ENCODE peak calls at places on chromosomes 3 and 15, in ten cellular contexts. One of them, this sample, is unnamed.

GRCh38 chr3:97957617-97958311 is 14.5 kb downstream of the RIOX2 start:
- DNase-seq in hypothalamus: no peak
- DNase-seq in activated naive CD4-positive, alpha-beta T cell treated with Interleukin-2 at 50 U/mL for 16 hours: no peak
- DNase-seq in breast epithelium: no peak
- DNase-seq in glutamatergic neuron: no peak
- DNase-seq in activated CD4-positive, alpha-beta T cell treated with anti-CD3 and anti-CD28 coated beads for 48 hours: no peak
- DNase-seq in fibroblast of mammary gland: peak
- DNase-seq in fibroblast of lung: peak
- DNase-seq in GM13976: no peak
- DNase-seq in right cardiac atrium: no peak
- DNase-seq in this sample: no peak

GRCh38 chr3:157128771-157129671 is 30.9 kb downstream of the CCNL1 start:
- DNase-seq in hypothalamus: no peak
- DNase-seq in activated naive CD4-positive, alpha-beta T cell treated with Interleukin-2 at 50 U/mL for 16 hours: peak
- DNase-seq in breast epithelium: peak
- DNase-seq in glutamatergic neuron: no peak
- DNase-seq in activated CD4-positive, alpha-beta T cell treated with anti-CD3 and anti-CD28 coated beads for 48 hours: peak
- DNase-seq in fibroblast of mammary gland: peak
- DNase-seq in fibroblast of lung: no peak
- DNase-seq in GM13976: no peak
- DNase-seq in right cardiac atrium: peak
- DNase-seq in this sample: peak

GRCh38 chr15:57468486-57468885 is 92.2 kb downstream of the CGNL1 start:
- DNase-seq in hypothalamus: no peak
- DNase-seq in activated naive CD4-positive, alpha-beta T cell treated with Interleukin-2 at 50 U/mL for 16 hours: no peak
- DNase-seq in breast epithelium: no peak
- DNase-seq in glutamatergic neuron: no peak
- DNase-seq in activated CD4-positive, alpha-beta T cell treated with anti-CD3 and anti-CD28 coated beads for 48 hours: no peak
- DNase-seq in fibroblast of mammary gland: no peak
- DNase-seq in fibroblast of lung: no peak
- DNase-seq in GM13976: no peak
- DNase-seq in right cardiac atrium: no peak
- DNase-seq in this sample: no peak

GRCh38 chr3:125366132-125366531 is 9.0 kb downstream of the ZNF148 start:
- DNase-seq in hypothalamus: no peak
- DNase-seq in activated naive CD4-positive, alpha-beta T cell treated with Interleukin-2 at 50 U/mL for 16 hours: no peak
- DNase-seq in breast epithelium: no peak
- DNase-seq in glutamatergic neuron: no peak
- DNase-seq in activated CD4-positive, alpha-beta T cell treated with anti-CD3 and anti-CD28 coated beads for 48 hours: no peak
- DNase-seq in fibroblast of mammary gland: no peak
- DNase-seq in fibroblast of lung: no peak
- DNase-seq in GM13976: no peak
- DNase-seq in right cardiac atrium: no peak
- DNase-seq in this sample: no peak

GRCh38 chr15:66961407-66961884 is 104.0 kb upstream of the SMAD3 start:
- DNase-seq in hypothalamus: no peak
- DNase-seq in activated naive CD4-positive, alpha-beta T cell treated with Interleukin-2 at 50 U/mL for 16 hours: no peak
- DNase-seq in breast epithelium: no peak
- DNase-seq in glutamatergic neuron: no peak
- DNase-seq in activated CD4-positive, alpha-beta T cell treated with anti-CD3 and anti-CD28 coated beads for 48 hours: no peak
- DNase-seq in fibroblast of mammary gland: peak
- DNase-seq in fibroblast of lung: peak
- DNase-seq in GM13976: no peak
- DNase-seq in right cardiac atrium: no peak
- DNase-seq in this sample: no peak

GRCh38 chr15:29749365-29750086 is 72.7 kb downstream of the TJP1 start:
- DNase-seq in hypothalamus: no peak
- DNase-seq in activated naive CD4-positive, alpha-beta T cell treated with Interleukin-2 at 50 U/mL for 16 hours: no peak
- DNase-seq in breast epithelium: no peak
- DNase-seq in glutamatergic neuron: no peak
- DNase-seq in activated CD4-positive, alpha-beta T cell treated with anti-CD3 and anti-CD28 coated beads for 48 hours: no peak
- DNase-seq in fibroblast of mammary gland: no peak
- DNase-seq in fibroblast of lung: no peak
- DNase-seq in GM13976: no peak
- DNase-seq in right cardiac atrium: no peak
- DNase-seq in this sample: no peak

GRCh38 chr3:188776447-188776846 is 395.3 kb upstream of the TPRG1 start:
- DNase-seq in hypothalamus: no peak
- DNase-seq in activated naive CD4-positive, alpha-beta T cell treated with Interleukin-2 at 50 U/mL for 16 hours: no peak
- DNase-seq in breast epithelium: no peak
- DNase-seq in glutamatergic neuron: no peak
- DNase-seq in activated CD4-positive, alpha-beta T cell treated with anti-CD3 and anti-CD28 coated beads for 48 hours: no peak
- DNase-seq in fibroblast of mammary gland: peak
- DNase-seq in fibroblast of lung: no peak
- DNase-seq in GM13976: no peak
- DNase-seq in right cardiac atrium: no peak
- DNase-seq in this sample: no peak

GRCh38 chr15:91593081-91593480 is 260.4 kb upstream of the SLCO3A1 start:
- DNase-seq in hypothalamus: no peak
- DNase-seq in activated naive CD4-positive, alpha-beta T cell treated with Interleukin-2 at 50 U/mL for 16 hours: no peak
- DNase-seq in breast epithelium: no peak
- DNase-seq in glutamatergic neuron: no peak
- DNase-seq in activated CD4-positive, alpha-beta T cell treated with anti-CD3 and anti-CD28 coated beads for 48 hours: no peak
- DNase-seq in fibroblast of mammary gland: peak
- DNase-seq in fibroblast of lung: peak
- DNase-seq in GM13976: no peak
- DNase-seq in right cardiac atrium: no peak
- DNase-seq in this sample: no peak

GRCh38 chr3:136209921-136210320 is 13.8 kb upstream of the MSL2 start:
- DNase-seq in hypothalamus: no peak
- DNase-seq in activated naive CD4-positive, alpha-beta T cell treated with Interleukin-2 at 50 U/mL for 16 hours: no peak
- DNase-seq in breast epithelium: no peak
- DNase-seq in glutamatergic neuron: no peak
- DNase-seq in activated CD4-positive, alpha-beta T cell treated with anti-CD3 and anti-CD28 coated beads for 48 hours: no peak
- DNase-seq in fibroblast of mammary gland: no peak
- DNase-seq in fibroblast of lung: no peak
- DNase-seq in GM13976: no peak
- DNase-seq in right cardiac atrium: no peak
- DNase-seq in this sample: no peak

GRCh38 chr3:4995500-4996053 is 16.3 kb downstream of the BHLHE40 start:
- DNase-seq in hypothalamus: no peak
- DNase-seq in activated naive CD4-positive, alpha-beta T cell treated with Interleukin-2 at 50 U/mL for 16 hours: no peak
- DNase-seq in breast epithelium: no peak
- DNase-seq in glutamatergic neuron: no peak
- DNase-seq in activated CD4-positive, alpha-beta T cell treated with anti-CD3 and anti-CD28 coated beads for 48 hours: no peak
- DNase-seq in fibroblast of mammary gland: peak
- DNase-seq in fibroblast of lung: peak
- DNase-seq in GM13976: no peak
- DNase-seq in right cardiac atrium: no peak
- DNase-seq in this sample: no peak

GRCh38 chr3:49500408-49501257 is 30.6 kb downstream of the DAG1 start:
- DNase-seq in hypothalamus: no peak
- DNase-seq in activated naive CD4-positive, alpha-beta T cell treated with Interleukin-2 at 50 U/mL for 16 hours: no peak
- DNase-seq in breast epithelium: no peak
- DNase-seq in glutamatergic neuron: no peak
- DNase-seq in activated CD4-positive, alpha-beta T cell treated with anti-CD3 and anti-CD28 coated beads for 48 hours: no peak
- DNase-seq in fibroblast of mammary gland: peak
- DNase-seq in fibroblast of lung: peak
- DNase-seq in GM13976: no peak
- DNase-seq in right cardiac atrium: peak
- DNase-seq in this sample: no peak

GRCh38 chr15:47987908-47988532 is 132.8 kb upstream of the SLC24A5 start:
- DNase-seq in hypothalamus: no peak
- DNase-seq in activated naive CD4-positive, alpha-beta T cell treated with Interleukin-2 at 50 U/mL for 16 hours: no peak
- DNase-seq in breast epithelium: no peak
- DNase-seq in glutamatergic neuron: no peak
- DNase-seq in activated CD4-positive, alpha-beta T cell treated with anti-CD3 and anti-CD28 coated beads for 48 hours: peak
- DNase-seq in fibroblast of mammary gland: peak
- DNase-seq in fibroblast of lung: peak
- DNase-seq in GM13976: peak
- DNase-seq in right cardiac atrium: no peak
- DNase-seq in this sample: peak

GRCh38 chr3:182533394-182533793 is 259.9 kb upstream of the ATP11B start:
- DNase-seq in hypothalamus: no peak
- DNase-seq in activated naive CD4-positive, alpha-beta T cell treated with Interleukin-2 at 50 U/mL for 16 hours: no peak
- DNase-seq in breast epithelium: no peak
- DNase-seq in glutamatergic neuron: peak
- DNase-seq in activated CD4-positive, alpha-beta T cell treated with anti-CD3 and anti-CD28 coated beads for 48 hours: no peak
- DNase-seq in fibroblast of mammary gland: no peak
- DNase-seq in fibroblast of lung: no peak
- DNase-seq in GM13976: no peak
- DNase-seq in right cardiac atrium: no peak
- DNase-seq in this sample: no peak

GRCh38 chr15:42890161-42890913 is 30.2 kb downstream of the TTBK2 start:
- DNase-seq in hypothalamus: no peak
- DNase-seq in activated naive CD4-positive, alpha-beta T cell treated with Interleukin-2 at 50 U/mL for 16 hours: no peak
- DNase-seq in breast epithelium: no peak
- DNase-seq in glutamatergic neuron: no peak
- DNase-seq in activated CD4-positive, alpha-beta T cell treated with anti-CD3 and anti-CD28 coated beads for 48 hours: no peak
- DNase-seq in fibroblast of mammary gland: peak
- DNase-seq in fibroblast of lung: peak
- DNase-seq in GM13976: no peak
- DNase-seq in right cardiac atrium: no peak
- DNase-seq in this sample: no peak

GRCh38 chr3:85193565-85193964 is 234.8 kb downstream of the CADM2 start:
- DNase-seq in hypothalamus: no peak
- DNase-seq in activated naive CD4-positive, alpha-beta T cell treated with Interleukin-2 at 50 U/mL for 16 hours: no peak
- DNase-seq in breast epithelium: no peak
- DNase-seq in glutamatergic neuron: no peak
- DNase-seq in activated CD4-positive, alpha-beta T cell treated with anti-CD3 and anti-CD28 coated beads for 48 hours: no peak
- DNase-seq in fibroblast of mammary gland: no peak
- DNase-seq in fibroblast of lung: no peak
- DNase-seq in GM13976: no peak
- DNase-seq in right cardiac atrium: no peak
- DNase-seq in this sample: no peak

GRCh38 chr3:14360123-14360881 is 42.1 kb upstream of the SLC6A6 start:
- DNase-seq in hypothalamus: no peak
- DNase-seq in activated naive CD4-positive, alpha-beta T cell treated with Interleukin-2 at 50 U/mL for 16 hours: no peak
- DNase-seq in breast epithelium: no peak
- DNase-seq in glutamatergic neuron: no peak
- DNase-seq in activated CD4-positive, alpha-beta T cell treated with anti-CD3 and anti-CD28 coated beads for 48 hours: no peak
- DNase-seq in fibroblast of mammary gland: no peak
- DNase-seq in fibroblast of lung: no peak
- DNase-seq in GM13976: no peak
- DNase-seq in right cardiac atrium: no peak
- DNase-seq in this sample: no peak

GRCh38 chr15:67501177-67501835 is 19.6 kb upstream of the C15orf61 start:
- DNase-seq in hypothalamus: no peak
- DNase-seq in activated naive CD4-positive, alpha-beta T cell treated with Interleukin-2 at 50 U/mL for 16 hours: no peak
- DNase-seq in breast epithelium: no peak
- DNase-seq in glutamatergic neuron: no peak
- DNase-seq in activated CD4-positive, alpha-beta T cell treated with anti-CD3 and anti-CD28 coated beads for 48 hours: no peak
- DNase-seq in fibroblast of mammary gland: peak
- DNase-seq in fibroblast of lung: peak
- DNase-seq in GM13976: peak
- DNase-seq in right cardiac atrium: no peak
- DNase-seq in this sample: no peak

GRCh38 chr3:38163117-38163870 is 2.0 kb upstream of the OXSR1 start:
- DNase-seq in hypothalamus: no peak
- DNase-seq in activated naive CD4-positive, alpha-beta T cell treated with Interleukin-2 at 50 U/mL for 16 hours: peak
- DNase-seq in breast epithelium: no peak
- DNase-seq in glutamatergic neuron: no peak
- DNase-seq in activated CD4-positive, alpha-beta T cell treated with anti-CD3 and anti-CD28 coated beads for 48 hours: peak
- DNase-seq in fibroblast of mammary gland: no peak
- DNase-seq in fibroblast of lung: no peak
- DNase-seq in GM13976: no peak
- DNase-seq in right cardiac atrium: no peak
- DNase-seq in this sample: no peak

GRCh38 chr3:127206154-127206553 is 13.2 kb downstream of the PRR23E start:
- DNase-seq in hypothalamus: no peak
- DNase-seq in activated naive CD4-positive, alpha-beta T cell treated with Interleukin-2 at 50 U/mL for 16 hours: no peak
- DNase-seq in breast epithelium: no peak
- DNase-seq in glutamatergic neuron: no peak
- DNase-seq in activated CD4-positive, alpha-beta T cell treated with anti-CD3 and anti-CD28 coated beads for 48 hours: no peak
- DNase-seq in fibroblast of mammary gland: no peak
- DNase-seq in fibroblast of lung: no peak
- DNase-seq in GM13976: peak
- DNase-seq in right cardiac atrium: no peak
- DNase-seq in this sample: no peak

GRCh38 chr15:40342421-40343313 is 1.9 kb upstream of the CCDC9B start:
- DNase-seq in hypothalamus: no peak
- DNase-seq in activated naive CD4-positive, alpha-beta T cell treated with Interleukin-2 at 50 U/mL for 16 hours: no peak
- DNase-seq in breast epithelium: no peak
- DNase-seq in glutamatergic neuron: no peak
- DNase-seq in activated CD4-positive, alpha-beta T cell treated with anti-CD3 and anti-CD28 coated beads for 48 hours: no peak
- DNase-seq in fibroblast of mammary gland: peak
- DNase-seq in fibroblast of lung: no peak
- DNase-seq in GM13976: no peak
- DNase-seq in right cardiac atrium: no peak
- DNase-seq in this sample: no peak

GRCh38 chr15:98812711-98813441 is 164.5 kb downstream of the IGF1R start:
- DNase-seq in hypothalamus: no peak
- DNase-seq in activated naive CD4-positive, alpha-beta T cell treated with Interleukin-2 at 50 U/mL for 16 hours: no peak
- DNase-seq in breast epithelium: no peak
- DNase-seq in glutamatergic neuron: no peak
- DNase-seq in activated CD4-positive, alpha-beta T cell treated with anti-CD3 and anti-CD28 coated beads for 48 hours: no peak
- DNase-seq in fibroblast of mammary gland: no peak
- DNase-seq in fibroblast of lung: no peak
- DNase-seq in GM13976: no peak
- DNase-seq in right cardiac atrium: no peak
- DNase-seq in this sample: no peak

GRCh38 chr3:11610044-11610671 is 33.6 kb downstream of the VGLL4 start:
- DNase-seq in hypothalamus: no peak
- DNase-seq in activated naive CD4-positive, alpha-beta T cell treated with Interleukin-2 at 50 U/mL for 16 hours: no peak
- DNase-seq in breast epithelium: no peak
- DNase-seq in glutamatergic neuron: peak
- DNase-seq in activated CD4-positive, alpha-beta T cell treated with anti-CD3 and anti-CD28 coated beads for 48 hours: no peak
- DNase-seq in fibroblast of mammary gland: peak
- DNase-seq in fibroblast of lung: peak
- DNase-seq in GM13976: no peak
- DNase-seq in right cardiac atrium: peak
- DNase-seq in this sample: no peak

GRCh38 chr3:108513961-108514360 is 3.6 kb upstream of the MYH15 start:
- DNase-seq in hypothalamus: no peak
- DNase-seq in activated naive CD4-positive, alpha-beta T cell treated with Interleukin-2 at 50 U/mL for 16 hours: no peak
- DNase-seq in breast epithelium: no peak
- DNase-seq in glutamatergic neuron: no peak
- DNase-seq in activated CD4-positive, alpha-beta T cell treated with anti-CD3 and anti-CD28 coated beads for 48 hours: no peak
- DNase-seq in fibroblast of mammary gland: peak
- DNase-seq in fibroblast of lung: peak
- DNase-seq in GM13976: no peak
- DNase-seq in right cardiac atrium: no peak
- DNase-seq in this sample: no peak

GRCh38 chr3:63067999-63068645 is 192.9 kb upstream of the CADPS start:
- DNase-seq in hypothalamus: no peak
- DNase-seq in activated naive CD4-positive, alpha-beta T cell treated with Interleukin-2 at 50 U/mL for 16 hours: no peak
- DNase-seq in breast epithelium: no peak
- DNase-seq in glutamatergic neuron: no peak
- DNase-seq in activated CD4-positive, alpha-beta T cell treated with anti-CD3 and anti-CD28 coated beads for 48 hours: no peak
- DNase-seq in fibroblast of mammary gland: peak
- DNase-seq in fibroblast of lung: peak
- DNase-seq in GM13976: peak
- DNase-seq in right cardiac atrium: no peak
- DNase-seq in this sample: no peak

GRCh38 chr3:134485075-134485536 is 679 bp downstream of the ANAPC13 start:
- DNase-seq in hypothalamus: no peak
- DNase-seq in activated naive CD4-positive, alpha-beta T cell treated with Interleukin-2 at 50 U/mL for 16 hours: no peak
- DNase-seq in breast epithelium: no peak
- DNase-seq in glutamatergic neuron: no peak
- DNase-seq in activated CD4-positive, alpha-beta T cell treated with anti-CD3 and anti-CD28 coated beads for 48 hours: no peak
- DNase-seq in fibroblast of mammary gland: peak
- DNase-seq in fibroblast of lung: no peak
- DNase-seq in GM13976: peak
- DNase-seq in right cardiac atrium: peak
- DNase-seq in this sample: no peak

GRCh38 chr3:150407051-150407817 is 864 bp upstream of the TSC22D2 start:
- DNase-seq in hypothalamus: no peak
- DNase-seq in activated naive CD4-positive, alpha-beta T cell treated with Interleukin-2 at 50 U/mL for 16 hours: no peak
- DNase-seq in breast epithelium: no peak
- DNase-seq in glutamatergic neuron: no peak
- DNase-seq in activated CD4-positive, alpha-beta T cell treated with anti-CD3 and anti-CD28 coated beads for 48 hours: peak
- DNase-seq in fibroblast of mammary gland: peak
- DNase-seq in fibroblast of lung: peak
- DNase-seq in GM13976: peak
- DNase-seq in right cardiac atrium: no peak
- DNase-seq in this sample: no peak

GRCh38 chr3:68290333-68290732 is 635.9 kb upstream of the SUCLG2 start:
- DNase-seq in hypothalamus: no peak
- DNase-seq in activated naive CD4-positive, alpha-beta T cell treated with Interleukin-2 at 50 U/mL for 16 hours: no peak
- DNase-seq in breast epithelium: no peak
- DNase-seq in glutamatergic neuron: no peak
- DNase-seq in activated CD4-positive, alpha-beta T cell treated with anti-CD3 and anti-CD28 coated beads for 48 hours: no peak
- DNase-seq in fibroblast of mammary gland: no peak
- DNase-seq in fibroblast of lung: no peak
- DNase-seq in GM13976: no peak
- DNase-seq in right cardiac atrium: no peak
- DNase-seq in this sample: no peak

GRCh38 chr3:123840961-123841360 is 43.2 kb downstream of the MYLK start:
- DNase-seq in hypothalamus: no peak
- DNase-seq in activated naive CD4-positive, alpha-beta T cell treated with Interleukin-2 at 50 U/mL for 16 hours: no peak
- DNase-seq in breast epithelium: no peak
- DNase-seq in glutamatergic neuron: no peak
- DNase-seq in activated CD4-positive, alpha-beta T cell treated with anti-CD3 and anti-CD28 coated beads for 48 hours: no peak
- DNase-seq in fibroblast of mammary gland: no peak
- DNase-seq in fibroblast of lung: no peak
- DNase-seq in GM13976: no peak
- DNase-seq in right cardiac atrium: no peak
- DNase-seq in this sample: no peak